ENCODE peak calls at places on chromosomes 7 and 10, in seven cellular contexts. One of them, this sample, is unnamed.

GRCh38 chr7:22831602-22832001 is 9.0 kb upstream of the TOMM7 start:
- DNase-seq in NCI-H1105 treated with DMSO at 0.1 percent for 48 hours: no peak
- DNase-seq in GM12865: no peak
- DNase-seq in T-helper 2 cell: no peak
- DNase-seq in occipital lobe: no peak
- DNase-seq in globus pallidus: no peak
- DNase-seq in SHP77: no peak
- DNase-seq in this sample: no peak

GRCh38 chr10:24617771-24618396 is 105.8 kb downstream of the ARHGAP21 start:
- DNase-seq in NCI-H1105 treated with DMSO at 0.1 percent for 48 hours: no peak
- DNase-seq in GM12865: peak
- DNase-seq in T-helper 2 cell: peak
- DNase-seq in occipital lobe: no peak
- DNase-seq in globus pallidus: peak
- DNase-seq in SHP77: peak
- DNase-seq in this sample: peak

GRCh38 chr10:34648507-34648906 is 166.6 kb downstream of the PARD3 start:
- DNase-seq in NCI-H1105 treated with DMSO at 0.1 percent for 48 hours: no peak
- DNase-seq in GM12865: no peak
- DNase-seq in T-helper 2 cell: no peak
- DNase-seq in occipital lobe: no peak
- DNase-seq in globus pallidus: no peak
- DNase-seq in SHP77: no peak
- DNase-seq in this sample: no peak

GRCh38 chr10:55550241-55550640 is 749.2 kb upstream of the PCDH15 start:
- DNase-seq in NCI-H1105 treated with DMSO at 0.1 percent for 48 hours: no peak
- DNase-seq in GM12865: no peak
- DNase-seq in T-helper 2 cell: no peak
- DNase-seq in occipital lobe: no peak
- DNase-seq in globus pallidus: no peak
- DNase-seq in SHP77: no peak
- DNase-seq in this sample: no peak

GRCh38 chr10:14742815-14743214 is 31.9 kb downstream of the FAM107B start:
- DNase-seq in NCI-H1105 treated with DMSO at 0.1 percent for 48 hours: no peak
- DNase-seq in GM12865: peak
- DNase-seq in T-helper 2 cell: no peak
- DNase-seq in occipital lobe: no peak
- DNase-seq in globus pallidus: no peak
- DNase-seq in SHP77: no peak
- DNase-seq in this sample: no peak

GRCh38 chr10:123150229-123150985 is 2.5 kb downstream of the HMX2 start:
- DNase-seq in NCI-H1105 treated with DMSO at 0.1 percent for 48 hours: no peak
- DNase-seq in GM12865: no peak
- DNase-seq in T-helper 2 cell: no peak
- DNase-seq in occipital lobe: no peak
- DNase-seq in globus pallidus: no peak
- DNase-seq in SHP77: no peak
- DNase-seq in this sample: no peak

GRCh38 chr7:141073641-141074161 is at the start of gene TMEM178B:
- DNase-seq in NCI-H1105 treated with DMSO at 0.1 percent for 48 hours: peak
- DNase-seq in GM12865: peak
- DNase-seq in T-helper 2 cell: peak
- DNase-seq in occipital lobe: no peak
- DNase-seq in globus pallidus: no peak
- DNase-seq in SHP77: peak
- DNase-seq in this sample: no peak

GRCh38 chr10:30803901-30804322 is 174.4 kb upstream of the LYZL2 start:
- DNase-seq in NCI-H1105 treated with DMSO at 0.1 percent for 48 hours: no peak
- DNase-seq in GM12865: no peak
- DNase-seq in T-helper 2 cell: no peak
- DNase-seq in occipital lobe: no peak
- DNase-seq in globus pallidus: no peak
- DNase-seq in SHP77: no peak
- DNase-seq in this sample: no peak

GRCh38 chr7:43112941-43113621 is 634 bp downstream of the HECW1 start:
- DNase-seq in NCI-H1105 treated with DMSO at 0.1 percent for 48 hours: peak
- DNase-seq in GM12865: no peak
- DNase-seq in T-helper 2 cell: no peak
- DNase-seq in occipital lobe: no peak
- DNase-seq in globus pallidus: no peak
- DNase-seq in SHP77: no peak
- DNase-seq in this sample: no peak

GRCh38 chr7:494261-494687 is 25.4 kb downstream of the PDGFA start:
- DNase-seq in NCI-H1105 treated with DMSO at 0.1 percent for 48 hours: no peak
- DNase-seq in GM12865: no peak
- DNase-seq in T-helper 2 cell: no peak
- DNase-seq in occipital lobe: no peak
- DNase-seq in globus pallidus: no peak
- DNase-seq in SHP77: no peak
- DNase-seq in this sample: no peak

GRCh38 chr10:113099431-113100298 is 149.6 kb downstream of the TCF7L2 start:
- DNase-seq in NCI-H1105 treated with DMSO at 0.1 percent for 48 hours: peak
- DNase-seq in GM12865: no peak
- DNase-seq in T-helper 2 cell: no peak
- DNase-seq in occipital lobe: no peak
- DNase-seq in globus pallidus: no peak
- DNase-seq in SHP77: no peak
- DNase-seq in this sample: no peak

GRCh38 chr10:44458671-44459403 is 73.9 kb upstream of the CXCL12 start:
- DNase-seq in NCI-H1105 treated with DMSO at 0.1 percent for 48 hours: no peak
- DNase-seq in GM12865: no peak
- DNase-seq in T-helper 2 cell: no peak
- DNase-seq in occipital lobe: no peak
- DNase-seq in globus pallidus: no peak
- DNase-seq in SHP77: no peak
- DNase-seq in this sample: no peak

GRCh38 chr7:138338361-138338760 is 121.7 kb upstream of the TRIM24 start:
- DNase-seq in NCI-H1105 treated with DMSO at 0.1 percent for 48 hours: peak
- DNase-seq in GM12865: no peak
- DNase-seq in T-helper 2 cell: no peak
- DNase-seq in occipital lobe: no peak
- DNase-seq in globus pallidus: no peak
- DNase-seq in SHP77: peak
- DNase-seq in this sample: peak

GRCh38 chr10:34933676-34934075 is 118.6 kb upstream of the PARD3 start:
- DNase-seq in NCI-H1105 treated with DMSO at 0.1 percent for 48 hours: no peak
- DNase-seq in GM12865: no peak
- DNase-seq in T-helper 2 cell: no peak
- DNase-seq in occipital lobe: no peak
- DNase-seq in globus pallidus: peak
- DNase-seq in SHP77: no peak
- DNase-seq in this sample: peak

GRCh38 chr7:83101540-83101939 is 61.1 kb downstream of the PCLO start:
- DNase-seq in NCI-H1105 treated with DMSO at 0.1 percent for 48 hours: no peak
- DNase-seq in GM12865: no peak
- DNase-seq in T-helper 2 cell: no peak
- DNase-seq in occipital lobe: no peak
- DNase-seq in globus pallidus: no peak
- DNase-seq in SHP77: no peak
- DNase-seq in this sample: peak

GRCh38 chr10:124711145-124711544 is 33.0 kb downstream of the FAM53B start:
- DNase-seq in NCI-H1105 treated with DMSO at 0.1 percent for 48 hours: no peak
- DNase-seq in GM12865: no peak
- DNase-seq in T-helper 2 cell: no peak
- DNase-seq in occipital lobe: no peak
- DNase-seq in globus pallidus: no peak
- DNase-seq in SHP77: no peak
- DNase-seq in this sample: no peak

GRCh38 chr10:83968052-83968451 is 171.3 kb upstream of the GHITM start:
- DNase-seq in NCI-H1105 treated with DMSO at 0.1 percent for 48 hours: no peak
- DNase-seq in GM12865: no peak
- DNase-seq in T-helper 2 cell: no peak
- DNase-seq in occipital lobe: no peak
- DNase-seq in globus pallidus: no peak
- DNase-seq in SHP77: no peak
- DNase-seq in this sample: no peak

GRCh38 chr7:19991936-19992335 is 218.5 kb upstream of the TMEM196 start:
- DNase-seq in NCI-H1105 treated with DMSO at 0.1 percent for 48 hours: no peak
- DNase-seq in GM12865: no peak
- DNase-seq in T-helper 2 cell: no peak
- DNase-seq in occipital lobe: no peak
- DNase-seq in globus pallidus: no peak
- DNase-seq in SHP77: no peak
- DNase-seq in this sample: no peak

GRCh38 chr10:16960573-16960972 is 143.3 kb upstream of the RSU1 start:
- DNase-seq in NCI-H1105 treated with DMSO at 0.1 percent for 48 hours: no peak
- DNase-seq in GM12865: no peak
- DNase-seq in T-helper 2 cell: no peak
- DNase-seq in occipital lobe: no peak
- DNase-seq in globus pallidus: no peak
- DNase-seq in SHP77: no peak
- DNase-seq in this sample: no peak

GRCh38 chr10:86149264-86149663 is 217.3 kb downstream of the GRID1 start:
- DNase-seq in NCI-H1105 treated with DMSO at 0.1 percent for 48 hours: no peak
- DNase-seq in GM12865: no peak
- DNase-seq in T-helper 2 cell: no peak
- DNase-seq in occipital lobe: no peak
- DNase-seq in globus pallidus: no peak
- DNase-seq in SHP77: no peak
- DNase-seq in this sample: no peak

GRCh38 chr7:44194069-44194468 is 4.8 kb upstream of the GCK start:
- DNase-seq in NCI-H1105 treated with DMSO at 0.1 percent for 48 hours: no peak
- DNase-seq in GM12865: no peak
- DNase-seq in T-helper 2 cell: peak
- DNase-seq in occipital lobe: no peak
- DNase-seq in globus pallidus: no peak
- DNase-seq in SHP77: no peak
- DNase-seq in this sample: no peak

GRCh38 chr7:104950754-104951153 is 63.3 kb upstream of the KMT2E start:
- DNase-seq in NCI-H1105 treated with DMSO at 0.1 percent for 48 hours: no peak
- DNase-seq in GM12865: no peak
- DNase-seq in T-helper 2 cell: no peak
- DNase-seq in occipital lobe: no peak
- DNase-seq in globus pallidus: no peak
- DNase-seq in SHP77: no peak
- DNase-seq in this sample: no peak

GRCh38 chr7:30143748-30144251 is 9.0 kb downstream of the MTURN start:
- DNase-seq in NCI-H1105 treated with DMSO at 0.1 percent for 48 hours: peak
- DNase-seq in GM12865: no peak
- DNase-seq in T-helper 2 cell: no peak
- DNase-seq in occipital lobe: no peak
- DNase-seq in globus pallidus: no peak
- DNase-seq in SHP77: peak
- DNase-seq in this sample: no peak

GRCh38 chr10:11403116-11403515 is 208.3 kb downstream of the USP6NL start:
- DNase-seq in NCI-H1105 treated with DMSO at 0.1 percent for 48 hours: no peak
- DNase-seq in GM12865: peak
- DNase-seq in T-helper 2 cell: peak
- DNase-seq in occipital lobe: no peak
- DNase-seq in globus pallidus: no peak
- DNase-seq in SHP77: no peak
- DNase-seq in this sample: no peak

GRCh38 chr7:153588596-153588995 is 463.6 kb upstream of the DPP6 start:
- DNase-seq in NCI-H1105 treated with DMSO at 0.1 percent for 48 hours: no peak
- DNase-seq in GM12865: no peak
- DNase-seq in T-helper 2 cell: no peak
- DNase-seq in occipital lobe: no peak
- DNase-seq in globus pallidus: no peak
- DNase-seq in SHP77: no peak
- DNase-seq in this sample: no peak

GRCh38 chr10:47160967-47161366 is 139.0 kb upstream of the GDF10 start:
- DNase-seq in NCI-H1105 treated with DMSO at 0.1 percent for 48 hours: no peak
- DNase-seq in GM12865: no peak
- DNase-seq in T-helper 2 cell: no peak
- DNase-seq in occipital lobe: no peak
- DNase-seq in globus pallidus: no peak
- DNase-seq in SHP77: no peak
- DNase-seq in this sample: no peak

GRCh38 chr7:33186187-33186586 is 56.8 kb downstream of the BBS9 start:
- DNase-seq in NCI-H1105 treated with DMSO at 0.1 percent for 48 hours: no peak
- DNase-seq in GM12865: no peak
- DNase-seq in T-helper 2 cell: no peak
- DNase-seq in occipital lobe: no peak
- DNase-seq in globus pallidus: no peak
- DNase-seq in SHP77: no peak
- DNase-seq in this sample: no peak

GRCh38 chr10:79378383-79378646 is 31.0 kb downstream of the PPIF start:
- DNase-seq in NCI-H1105 treated with DMSO at 0.1 percent for 48 hours: no peak
- DNase-seq in GM12865: no peak
- DNase-seq in T-helper 2 cell: no peak
- DNase-seq in occipital lobe: no peak
- DNase-seq in globus pallidus: no peak
- DNase-seq in SHP77: no peak
- DNase-seq in this sample: no peak

GRCh38 chr10:31864834-31865518 is 63.7 kb downstream of the ARHGAP12 start:
- DNase-seq in NCI-H1105 treated with DMSO at 0.1 percent for 48 hours: no peak
- DNase-seq in GM12865: no peak
- DNase-seq in T-helper 2 cell: no peak
- DNase-seq in occipital lobe: no peak
- DNase-seq in globus pallidus: no peak
- DNase-seq in SHP77: no peak
- DNase-seq in this sample: no peak

GRCh38 chr10:49410365-49411074 is 14.6 kb upstream of the DRGX start:
- DNase-seq in NCI-H1105 treated with DMSO at 0.1 percent for 48 hours: no peak
- DNase-seq in GM12865: no peak
- DNase-seq in T-helper 2 cell: no peak
- DNase-seq in occipital lobe: no peak
- DNase-seq in globus pallidus: no peak
- DNase-seq in SHP77: no peak
- DNase-seq in this sample: peak

GRCh38 chr10:63935705-63936104 is 414.5 kb downstream of the REEP3 start:
- DNase-seq in NCI-H1105 treated with DMSO at 0.1 percent for 48 hours: peak
- DNase-seq in GM12865: peak
- DNase-seq in T-helper 2 cell: no peak
- DNase-seq in occipital lobe: no peak
- DNase-seq in globus pallidus: no peak
- DNase-seq in SHP77: no peak
- DNase-seq in this sample: peak

GRCh38 chr7:104934665-104935064 is 79.3 kb upstream of the KMT2E start:
- DNase-seq in NCI-H1105 treated with DMSO at 0.1 percent for 48 hours: no peak
- DNase-seq in GM12865: no peak
- DNase-seq in T-helper 2 cell: no peak
- DNase-seq in occipital lobe: no peak
- DNase-seq in globus pallidus: no peak
- DNase-seq in SHP77: no peak
- DNase-seq in this sample: no peak